ENCODE peak calls at places on chromosomes 5 and 9, in seven cellular contexts. One of them, this sample, is unnamed.

GRCh38 chr9:128553695-128554094 is 1.3 kb downstream of the SPTAN1 start:
- DNase-seq in fibroblast of pulmonary artery: peak
- DNase-seq in spleen: no peak
- DNase-seq in fibroblast of mammary gland: peak
- DNase-seq in GM12865: no peak
- DNase-seq in OCI-LY7: peak
- DNase-seq in HepG2: no peak
- DNase-seq in this sample: no peak

GRCh38 chr5:160054831-160055230 is 45.9 kb downstream of the TTC1 start:
- DNase-seq in spleen: no peak
- DNase-seq in fibroblast of mammary gland: peak
- DNase-seq in fibroblast of pulmonary artery: no peak
- DNase-seq in GM12865: no peak
- DNase-seq in OCI-LY7: no peak
- DNase-seq in HepG2: no peak
- DNase-seq in this sample: no peak

GRCh38 chr9:31232485-31232884 is 1152.0 kb upstream of the ACO1 start:
- DNase-seq in fibroblast of mammary gland: no peak
- DNase-seq in fibroblast of pulmonary artery: no peak
- DNase-seq in GM12865: no peak
- DNase-seq in OCI-LY7: no peak
- DNase-seq in spleen: no peak
- DNase-seq in HepG2: no peak
- DNase-seq in this sample: no peak

GRCh38 chr9:98453589-98454311 is 198.3 kb upstream of the TBC1D2 start:
- DNase-seq in spleen: no peak
- DNase-seq in GM12865: no peak
- DNase-seq in fibroblast of pulmonary artery: peak
- DNase-seq in HepG2: no peak
- DNase-seq in fibroblast of mammary gland: peak
- DNase-seq in OCI-LY7: no peak
- DNase-seq in this sample: no peak

GRCh38 chr5:15757103-15757502 is 257.1 kb downstream of the FBXL7 start:
- DNase-seq in fibroblast of mammary gland: peak
- DNase-seq in HepG2: no peak
- DNase-seq in spleen: no peak
- DNase-seq in fibroblast of pulmonary artery: peak
- DNase-seq in GM12865: no peak
- DNase-seq in OCI-LY7: no peak
- DNase-seq in this sample: no peak

GRCh38 chr5:135426102-135427082 is 20.8 kb downstream of the DCANP1 start:
- DNase-seq in fibroblast of mammary gland: peak
- DNase-seq in GM12865: peak
- DNase-seq in spleen: no peak
- DNase-seq in fibroblast of pulmonary artery: peak
- DNase-seq in OCI-LY7: peak
- DNase-seq in HepG2: peak
- DNase-seq in this sample: peak

GRCh38 chr5:137282216-137282615 is 216.9 kb downstream of the SPOCK1 start:
- DNase-seq in fibroblast of mammary gland: no peak
- DNase-seq in GM12865: no peak
- DNase-seq in OCI-LY7: no peak
- DNase-seq in HepG2: no peak
- DNase-seq in fibroblast of pulmonary artery: peak
- DNase-seq in spleen: no peak
- DNase-seq in this sample: no peak

GRCh38 chr5:71483355-71483754 is 27.9 kb downstream of the BDP1 start:
- DNase-seq in GM12865: no peak
- DNase-seq in OCI-LY7: no peak
- DNase-seq in spleen: no peak
- DNase-seq in fibroblast of pulmonary artery: peak
- DNase-seq in fibroblast of mammary gland: peak
- DNase-seq in HepG2: peak
- DNase-seq in this sample: no peak

GRCh38 chr5:75319636-75320035 is 17.4 kb upstream of the HMGCR start:
- DNase-seq in fibroblast of pulmonary artery: no peak
- DNase-seq in HepG2: no peak
- DNase-seq in fibroblast of mammary gland: no peak
- DNase-seq in OCI-LY7: no peak
- DNase-seq in spleen: no peak
- DNase-seq in GM12865: no peak
- DNase-seq in this sample: no peak

GRCh38 chr9:91954841-91955471 is 4.9 kb upstream of the ROR2 start:
- DNase-seq in fibroblast of pulmonary artery: peak
- DNase-seq in fibroblast of mammary gland: peak
- DNase-seq in HepG2: peak
- DNase-seq in GM12865: peak
- DNase-seq in spleen: no peak
- DNase-seq in OCI-LY7: peak
- DNase-seq in this sample: peak

GRCh38 chr5:81749562-81750307 is 1.2 kb downstream of the SSBP2 start:
- DNase-seq in OCI-LY7: peak
- DNase-seq in GM12865: peak
- DNase-seq in HepG2: no peak
- DNase-seq in spleen: peak
- DNase-seq in fibroblast of pulmonary artery: peak
- DNase-seq in fibroblast of mammary gland: no peak
- DNase-seq in this sample: peak

GRCh38 chr5:155027993-155028629 is 14.6 kb downstream of the KIF4B start:
- DNase-seq in spleen: no peak
- DNase-seq in GM12865: peak
- DNase-seq in HepG2: peak
- DNase-seq in fibroblast of mammary gland: no peak
- DNase-seq in fibroblast of pulmonary artery: peak
- DNase-seq in OCI-LY7: peak
- DNase-seq in this sample: no peak
- TF ChIP-seq CTCF in spleen: no peak
- TF ChIP-seq CTCF in GM12865: peak
- TF ChIP-seq CTCF in HepG2: peak
- TF ChIP-seq CTCF in fibroblast of mammary gland: peak
- TF ChIP-seq CTCF in fibroblast of pulmonary artery: peak
- TF ChIP-seq CTCF in OCI-LY7: peak
- TF ChIP-seq CTCF in this sample: peak

GRCh38 chr5:59256331-59256730 is 637.2 kb downstream of the PDE4D start:
- DNase-seq in spleen: no peak
- DNase-seq in GM12865: no peak
- DNase-seq in HepG2: no peak
- DNase-seq in OCI-LY7: no peak
- DNase-seq in fibroblast of mammary gland: no peak
- DNase-seq in fibroblast of pulmonary artery: no peak
- DNase-seq in this sample: no peak
- TF ChIP-seq CTCF in spleen: no peak
- TF ChIP-seq CTCF in GM12865: no peak
- TF ChIP-seq CTCF in HepG2: no peak
- TF ChIP-seq CTCF in OCI-LY7: no peak
- TF ChIP-seq CTCF in fibroblast of mammary gland: no peak
- TF ChIP-seq CTCF in fibroblast of pulmonary artery: no peak
- TF ChIP-seq CTCF in this sample: no peak

GRCh38 chr5:143511736-143512135 is 108.2 kb upstream of the NR3C1 start:
- DNase-seq in HepG2: no peak
- DNase-seq in GM12865: no peak
- DNase-seq in fibroblast of pulmonary artery: peak
- DNase-seq in OCI-LY7: no peak
- DNase-seq in fibroblast of mammary gland: no peak
- DNase-seq in spleen: no peak
- DNase-seq in this sample: no peak

GRCh38 chr5:143505934-143506333 is 102.4 kb upstream of the NR3C1 start:
- DNase-seq in fibroblast of pulmonary artery: no peak
- DNase-seq in spleen: no peak
- DNase-seq in OCI-LY7: no peak
- DNase-seq in HepG2: no peak
- DNase-seq in fibroblast of mammary gland: no peak
- DNase-seq in GM12865: no peak
- DNase-seq in this sample: no peak

GRCh38 chr5:143505354-143505753 is 101.9 kb upstream of the NR3C1 start:
- DNase-seq in spleen: no peak
- DNase-seq in HepG2: no peak
- DNase-seq in OCI-LY7: no peak
- DNase-seq in GM12865: no peak
- DNase-seq in fibroblast of pulmonary artery: no peak
- DNase-seq in fibroblast of mammary gland: no peak
- DNase-seq in this sample: no peak

GRCh38 chr5:143509758-143510221 is 106.3 kb upstream of the NR3C1 start:
- DNase-seq in GM12865: peak
- DNase-seq in HepG2: no peak
- DNase-seq in spleen: no peak
- DNase-seq in fibroblast of mammary gland: no peak
- DNase-seq in fibroblast of pulmonary artery: no peak
- DNase-seq in OCI-LY7: no peak
- DNase-seq in this sample: peak

DNA sequence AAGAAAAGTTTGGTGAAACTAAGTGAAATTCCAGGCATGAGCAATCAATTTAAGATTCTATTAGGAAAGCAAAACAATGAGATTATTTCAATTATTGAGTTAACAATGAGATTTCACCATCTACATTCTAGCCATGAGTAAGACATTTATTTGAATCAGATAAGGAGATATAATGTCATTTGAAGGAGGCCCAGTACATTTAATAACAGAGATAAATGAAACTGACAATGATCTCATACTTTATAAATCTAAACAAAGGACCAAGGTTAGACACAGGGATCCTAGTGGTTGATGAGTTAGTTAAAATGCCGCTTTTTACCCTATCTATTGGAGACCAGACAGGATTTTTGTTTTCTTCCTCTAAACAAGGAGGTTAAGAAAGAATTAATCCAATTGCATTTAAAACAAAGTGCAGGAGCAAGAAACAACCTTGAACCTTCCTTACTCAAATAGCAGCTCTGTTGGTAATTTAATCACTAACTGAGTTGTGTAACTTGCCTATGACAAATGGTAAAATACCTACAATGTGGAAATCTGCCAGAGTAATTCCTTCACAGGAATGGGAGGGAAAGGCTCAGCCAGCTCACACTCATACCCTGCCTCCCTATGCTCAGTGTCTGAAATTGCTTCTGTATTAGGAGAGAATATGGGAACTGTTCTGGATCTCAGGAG is 103.5 kb upstream of the NR3C1 start:
- DNase-seq in GM12865: no peak
- DNase-seq in OCI-LY7: no peak
- DNase-seq in HepG2: peak
- DNase-seq in fibroblast of mammary gland: peak
- DNase-seq in fibroblast of pulmonary artery: peak
- DNase-seq in spleen: no peak
- DNase-seq in this sample: no peak
- TF ChIP-seq CTCF in GM12865: no peak
- TF ChIP-seq CTCF in OCI-LY7: no peak
- TF ChIP-seq CTCF in HepG2: peak
- TF ChIP-seq CTCF in fibroblast of mammary gland: peak
- TF ChIP-seq CTCF in fibroblast of pulmonary artery: peak
- TF ChIP-seq CTCF in spleen: no peak
- TF ChIP-seq CTCF in this sample: no peak

GRCh38 chr5:8525835-8526234 is 656.9 kb downstream of the MTRR start:
- DNase-seq in OCI-LY7: no peak
- DNase-seq in spleen: no peak
- DNase-seq in GM12865: no peak
- DNase-seq in HepG2: no peak
- DNase-seq in fibroblast of pulmonary artery: no peak
- DNase-seq in fibroblast of mammary gland: no peak
- DNase-seq in this sample: no peak

GRCh38 chr5:8517461-8517860 is 648.5 kb downstream of the MTRR start:
- DNase-seq in GM12865: no peak
- DNase-seq in HepG2: no peak
- DNase-seq in fibroblast of mammary gland: no peak
- DNase-seq in OCI-LY7: no peak
- DNase-seq in fibroblast of pulmonary artery: peak
- DNase-seq in spleen: no peak
- DNase-seq in this sample: no peak

GRCh38 chr5:8520922-8521321 is 652.0 kb downstream of the MTRR start:
- DNase-seq in fibroblast of pulmonary artery: no peak
- DNase-seq in GM12865: no peak
- DNase-seq in HepG2: no peak
- DNase-seq in fibroblast of mammary gland: no peak
- DNase-seq in spleen: no peak
- DNase-seq in OCI-LY7: no peak
- DNase-seq in this sample: no peak

GRCh38 chr5:8522635-8523034 is 653.7 kb downstream of the MTRR start:
- DNase-seq in GM12865: no peak
- DNase-seq in OCI-LY7: no peak
- DNase-seq in fibroblast of pulmonary artery: no peak
- DNase-seq in fibroblast of mammary gland: no peak
- DNase-seq in HepG2: no peak
- DNase-seq in spleen: no peak
- DNase-seq in this sample: no peak
- TF ChIP-seq CTCF in GM12865: no peak
- TF ChIP-seq CTCF in OCI-LY7: no peak
- TF ChIP-seq CTCF in fibroblast of pulmonary artery: no peak
- TF ChIP-seq CTCF in fibroblast of mammary gland: no peak
- TF ChIP-seq CTCF in HepG2: no peak
- TF ChIP-seq CTCF in spleen: no peak
- TF ChIP-seq CTCF in this sample: no peak

GRCh38 chr9:130860458-130861316 is 25.6 kb downstream of the ABL1 start:
- DNase-seq in fibroblast of pulmonary artery: peak
- DNase-seq in GM12865: no peak
- DNase-seq in fibroblast of mammary gland: peak
- DNase-seq in OCI-LY7: no peak
- DNase-seq in HepG2: no peak
- DNase-seq in spleen: peak
- DNase-seq in this sample: no peak
- TF ChIP-seq CTCF in fibroblast of pulmonary artery: peak
- TF ChIP-seq CTCF in GM12865: no peak
- TF ChIP-seq CTCF in fibroblast of mammary gland: peak
- TF ChIP-seq CTCF in OCI-LY7: no peak
- TF ChIP-seq CTCF in HepG2: no peak
- TF ChIP-seq CTCF in spleen: no peak
- TF ChIP-seq CTCF in this sample: no peak

DNA sequence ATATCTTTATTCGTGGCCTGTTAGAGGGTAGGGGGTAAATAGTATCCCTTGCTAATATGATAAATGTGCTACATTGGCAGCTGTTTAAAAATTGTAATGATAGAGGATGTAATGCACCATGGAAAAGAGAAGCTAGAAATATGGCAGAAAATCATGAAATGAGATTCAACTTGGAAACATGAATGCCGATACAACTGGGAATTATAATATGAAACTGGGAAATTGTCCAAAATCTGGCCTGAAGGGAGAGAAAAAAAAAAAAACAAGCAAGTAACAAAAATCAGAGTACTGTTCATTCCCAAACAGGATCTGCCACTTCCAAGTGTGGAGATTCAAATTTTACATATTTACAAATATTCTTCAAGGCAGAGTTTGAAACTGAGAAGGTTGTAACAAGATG is 56.5 kb upstream of the MOCS2 start:
- DNase-seq in GM12865: no peak
- DNase-seq in HepG2: no peak
- DNase-seq in fibroblast of mammary gland: peak
- DNase-seq in fibroblast of pulmonary artery: peak
- DNase-seq in spleen: no peak
- DNase-seq in OCI-LY7: no peak
- DNase-seq in this sample: no peak
- TF ChIP-seq CTCF in GM12865: no peak
- TF ChIP-seq CTCF in HepG2: no peak
- TF ChIP-seq CTCF in fibroblast of mammary gland: no peak
- TF ChIP-seq CTCF in fibroblast of pulmonary artery: no peak
- TF ChIP-seq CTCF in spleen: no peak
- TF ChIP-seq CTCF in OCI-LY7: no peak
- TF ChIP-seq CTCF in this sample: no peak

This sample was measured in GM20000.